ENCODE peak calls at places on chromosomes 7 and 10, in eight cellular contexts. H, G, C, Z, V, P, J and L are unnamed samples.
A peak's percentile ranks its signal among the peaks of the same experiment; 100 is the strongest.

GRCh38 chr10:11141571-11142091 is 124.0 kb downstream of the CELF2 start:
- DNase-seq in H (peak; percentile 97), G (no peak), C (no peak), Z (no peak), V (no peak), P (no peak), J (no peak), L (no peak)

GRCh38 chr7:137933270-137934017 is 68.4 kb downstream of the CREB3L2 start:
- DNase-seq in H (no peak), G (no peak), C (no peak), Z (peak; percentile 73), V (no peak), P (no peak), J (peak; percentile 65), L (peak; percentile 43)

GRCh38 chr7:50595538-50596102 is 30.4 kb upstream of the DDC start:
- DNase-seq in H (peak; percentile 48), G (no peak), C (no peak), Z (peak; percentile 75), V (no peak), P (no peak), J (peak; percentile 47), L (peak; percentile 40)

GRCh38 chr7:117750612-117751563 is 122.4 kb downstream of the CTTNBP2 start:
- DNase-seq in H (peak; percentile 22), G (no peak), C (no peak), Z (peak; percentile 69), V (no peak), P (no peak), J (no peak), L (no peak)

GRCh38 chr7:35036361-35037171 is 719 bp downstream of the DPY19L1 start:
- DNase-seq in H (peak; percentile 55), G (peak; percentile 36), C (peak; percentile 32), Z (peak; percentile 58), V (peak; percentile 33), P (peak; percentile 82), J (peak; percentile 38), L (peak; percentile 74)

GRCh38 chr7:75599244-75599771 is 107.2 kb downstream of the SPDYE5 start:
- DNase-seq in H (no peak), G (no peak), C (no peak), Z (no peak), V (no peak), P (no peak), J (peak; percentile 19), L (no peak)

GRCh38 chr10:24556746-24557742 is 166.6 kb downstream of the ARHGAP21 start:
- DNase-seq in H (peak; percentile 53), G (peak; percentile 69), C (no peak), Z (peak; percentile 84), V (no peak), P (no peak), J (peak; percentile 25), L (no peak)

GRCh38 chr7:4782333-4783291 is 7.2 kb downstream of the AP5Z1 start:
- DNase-seq in H (no peak), G (no peak), C (no peak), Z (no peak), V (no peak), P (no peak), J (no peak), L (no peak)

GRCh38 chr10:22893776-22894175 is 34.1 kb upstream of the ARMC3 start:
- DNase-seq in H (no peak), G (no peak), C (no peak), Z (no peak), V (no peak), P (no peak), J (no peak), L (no peak)

GRCh38 chr10:32349968-32350738 is 3.2 kb upstream of the EPC1 start:
- DNase-seq in H (no peak), G (no peak), C (no peak), Z (no peak), V (no peak), P (no peak), J (no peak), L (no peak)

GRCh38 chr7:17301491-17302101 is 3.1 kb downstream of the AHR start:
- DNase-seq in H (peak; percentile 48), G (no peak), C (peak; percentile 35), Z (peak; percentile 72), V (peak; percentile 40), P (no peak), J (no peak), L (peak; percentile 34)

GRCh38 chr7:42843209-42843800 is 68.6 kb downstream of the C7orf25 start:
- DNase-seq in H (peak; percentile 22), G (no peak), C (no peak), Z (peak; percentile 61), V (no peak), P (no peak), J (peak; percentile 30), L (peak; percentile 34)

GRCh38 chr7:150429699-150430098 is 20.7 kb upstream of the GIMAP8 start:
- DNase-seq in H (no peak), G (no peak), C (no peak), Z (no peak), V (no peak), P (no peak), J (no peak), L (no peak)

GRCh38 chr7:69596723-69597277 is 1.5 kb upstream of the AUTS2 start:
- DNase-seq in H (peak; percentile 5), G (no peak), C (no peak), Z (peak; percentile 14), V (no peak), P (no peak), J (no peak), L (no peak)

GRCh38 chr7:158816271-158816670 is 13.0 kb downstream of the ESYT2 start:
- DNase-seq in H (no peak), G (no peak), C (no peak), Z (no peak), V (no peak), P (no peak), J (no peak), L (no peak)

GRCh38 chr10:126867567-126868365 is 37.5 kb upstream of the DOCK1 start:
- DNase-seq in H (no peak), G (no peak), C (no peak), Z (peak; percentile 43), V (no peak), P (no peak), J (no peak), L (no peak)

GRCh38 chr7:150980663-150981062 is 2.5 kb upstream of the KCNH2 start:
- DNase-seq in H (no peak), G (no peak), C (no peak), Z (no peak), V (no peak), P (no peak), J (no peak), L (no peak)

GRCh38 chr7:69036301-69036700 is 562.0 kb upstream of the AUTS2 start:
- DNase-seq in H (no peak), G (no peak), C (no peak), Z (no peak), V (no peak), P (no peak), J (no peak), L (no peak)

GRCh38 chr7:132508724-132509348 is 67.4 kb downstream of the PLXNA4 start:
- DNase-seq in H (no peak), G (no peak), C (no peak), Z (no peak), V (no peak), P (no peak), J (no peak), L (no peak)

GRCh38 chr7:43141091-43141490 is 28.6 kb downstream of the HECW1 start:
- DNase-seq in H (no peak), G (no peak), C (no peak), Z (no peak), V (no peak), P (no peak), J (no peak), L (no peak)

GRCh38 chr7:32335107-32335506 is 155.1 kb downstream of the LSM5 start:
- DNase-seq in H (no peak), G (peak; percentile 18), C (no peak), Z (no peak), V (no peak), P (no peak), J (no peak), L (no peak)

GRCh38 chr10:50653142-50653541 is 29.4 kb upstream of the SGMS1 start:
- DNase-seq in H (peak; percentile 30), G (no peak), C (no peak), Z (peak; percentile 63), V (no peak), P (no peak), J (no peak), L (no peak)

GRCh38 chr7:388461-388960 is 98.5 kb downstream of the FOXL3 start:
- DNase-seq in H (no peak), G (no peak), C (no peak), Z (no peak), V (no peak), P (peak; percentile 49), J (no peak), L (peak; percentile 26)

GRCh38 chr10:85608706-85609105 is 757.9 kb downstream of the GRID1 start:
- DNase-seq in H (no peak), G (no peak), C (no peak), Z (no peak), V (no peak), P (no peak), J (no peak), L (no peak)

GRCh38 chr7:142866361-142867096 is 11.7 kb downstream of the EPHB6 start:
- DNase-seq in H (peak; percentile 61), G (peak; percentile 17), C (no peak), Z (peak; percentile 8), V (no peak), P (peak; percentile 76), J (no peak), L (no peak)

GRCh38 chr10:133162910-133163856 is 3.2 kb downstream of the KNDC1 start:
- DNase-seq in H (no peak), G (no peak), C (no peak), Z (no peak), V (no peak), P (no peak), J (no peak), L (no peak)

GRCh38 chr7:140349172-140349771 is 49.1 kb downstream of the SLC37A3 start:
- DNase-seq in H (no peak), G (no peak), C (no peak), Z (no peak), V (no peak), P (no peak), J (no peak), L (no peak)

GRCh38 chr10:120833222-120833928 is 17.8 kb upstream of the WDR11 start:
- DNase-seq in H (peak; percentile 78), G (no peak), C (no peak), Z (no peak), V (no peak), P (no peak), J (no peak), L (no peak)

GRCh38 chr10:133465191-133465949 is 11.6 kb downstream of the SCART1 start:
- DNase-seq in H (no peak), G (no peak), C (no peak), Z (no peak), V (no peak), P (no peak), J (no peak), L (no peak)

GRCh38 chr10:127254276-127254675 is 57.9 kb upstream of the INSYN2A start:
- DNase-seq in H (no peak), G (no peak), C (no peak), Z (no peak), V (no peak), P (no peak), J (no peak), L (no peak)

GRCh38 chr7:108129018-108129965 is 869 bp downstream of the LAMB4 start:
- DNase-seq in H (no peak), G (no peak), C (no peak), Z (peak; percentile 48), V (no peak), P (no peak), J (no peak), L (no peak)

GRCh38 chr7:27453702-27454405 is 208.8 kb downstream of the HIBADH start:
- DNase-seq in H (no peak), G (peak; percentile 73), C (no peak), Z (peak; percentile 85), V (no peak), P (no peak), J (no peak), L (no peak)

GRCh38 chr7:43249808-43250145 is 137.3 kb downstream of the HECW1 start:
- DNase-seq in H (no peak), G (no peak), C (no peak), Z (no peak), V (no peak), P (no peak), J (no peak), L (no peak)

GRCh38 chr10:78415111-78415510 is 381.4 kb downstream of the RPS24 start:
- DNase-seq in H (no peak), G (no peak), C (no peak), Z (no peak), V (no peak), P (no peak), J (no peak), L (no peak)